ENCODE peak calls at places on chromosome 17, in nine cellular contexts. D, N, C, Y, B, T, H, U and E are unnamed samples.

GRCh38 chr17:18378205-18378505 is 577 bp downstream of the EVPLL start:
- DNase-seq in D (no peak), Y (no peak), B (no peak), C (no peak), T (no peak), N (no peak), H (no peak), U (no peak), E (no peak)

GRCh38 chr17:8696456-8696855 is 48.2 kb downstream of the CCDC42 start:
- DNase-seq in N (peak; percentile 2), D (peak; percentile 70), B (no peak), H (no peak), C (no peak), T (no peak), Y (no peak), U (no peak), E (no peak)

GRCh38 chr17:82449883-82450356 is 632 bp downstream of the CYBC1 start:
- DNase-seq in C (no peak), B (no peak), N (no peak), U (peak; percentile 11), D (no peak), Y (no peak), T (no peak), H (no peak), E (no peak)

GRCh38 chr17:20184977-20185619 is 175.9 kb downstream of the SPECC1 start:
- DNase-seq in U (no peak), H (no peak), Y (no peak), B (no peak), D (no peak), C (no peak), N (no peak), T (no peak), E (no peak)

GRCh38 chr17:4038076-4038475 is 73.8 kb upstream of the ATP2A3 start:
- DNase-seq in T (no peak), C (no peak), U (no peak), D (no peak), H (no peak), Y (no peak), N (no peak), B (no peak), E (no peak)

GRCh38 chr17:7043544-7044268 is at the start of gene SLC16A11:
- DNase-seq in Y (no peak), D (peak; percentile 49), B (peak; percentile 84), N (peak; percentile 17), U (no peak), T (no peak), C (no peak), H (no peak), E (peak; percentile 9)

GRCh38 chr17:19421926-19422325 is 10.9 kb downstream of the RNF112 start:
- DNase-seq in N (no peak), Y (no peak), B (no peak), U (no peak), T (no peak), D (no peak), H (no peak), C (no peak), E (no peak)

GRCh38 chr17:12231027-12231682 is 210.5 kb downstream of the MAP2K4 start:
- DNase-seq in H (no peak), T (no peak), N (no peak), C (no peak), Y (no peak), D (no peak), U (no peak), B (no peak), E (no peak)

GRCh38 chr17:56593073-56593740 is at the start of gene NOG:
- DNase-seq in C (peak; percentile 41), U (peak; percentile 34), D (peak; percentile 81), B (peak; percentile 36), T (peak; percentile 42), N (peak; percentile 63), H (no peak), Y (peak; percentile 58), E (peak; percentile 61)

GRCh38 chr17:77441130-77441920 is 300.6 kb downstream of the SEC14L1 start:
- DNase-seq in H (no peak), U (peak; percentile 78), T (no peak), D (no peak), Y (peak; percentile 79), C (peak; percentile 60), N (no peak), B (peak; percentile 57), E (peak; percentile 49)

GRCh38 chr17:8120520-8121443 is 2.5 kb upstream of the ALOXE3 start:
- DNase-seq in T (peak; percentile 85), H (no peak), D (peak; percentile 90), U (peak; percentile 42), B (peak; percentile 67), N (peak; percentile 81), C (peak; percentile 60), Y (peak; percentile 54), E (peak; percentile 91)

GRCh38 chr17:43020030-43020621 is 2.1 kb downstream of the VAT1 start:
- DNase-seq in C (no peak), N (no peak), Y (no peak), D (no peak), U (no peak), T (no peak), B (no peak), H (no peak), E (no peak)

GRCh38 chr17:2335726-2336214 is 487 bp downstream of the TSR1 start:
- DNase-seq in U (no peak), C (no peak), Y (no peak), D (peak; percentile 62), B (no peak), H (no peak), N (no peak), T (no peak), E (no peak)

GRCh38 chr17:14301761-14302401 is 1.0 kb downstream of the HS3ST3B1 start:
- DNase-seq in H (no peak), Y (peak; percentile 52), B (no peak), N (peak; percentile 61), C (no peak), T (peak; percentile 6), D (no peak), U (peak; percentile 38), E (no peak)

GRCh38 chr17:16243811-16244567 is 27.0 kb downstream of the PIGL start:
- DNase-seq in Y (no peak), B (no peak), D (peak; percentile 35), N (peak; percentile 14), U (no peak), T (no peak), C (no peak), H (no peak), E (no peak)

GRCh38 chr17:70447588-70447987 is 278.3 kb downstream of the KCNJ2 start:
- DNase-seq in U (no peak), N (no peak), T (no peak), Y (no peak), C (no peak), B (no peak), H (no peak), D (no peak), E (no peak)

GRCh38 chr17:77647531-77647930 is 311.0 kb upstream of the TNRC6C start:
- DNase-seq in T (no peak), H (no peak), B (no peak), D (no peak), U (no peak), Y (no peak), C (no peak), N (no peak), E (no peak)

GRCh38 chr17:57668332-57668731 is 76.8 kb downstream of the CCDC182 start:
- DNase-seq in B (no peak), D (no peak), N (no peak), C (no peak), Y (no peak), H (peak; percentile 20), T (no peak), U (no peak), E (no peak)

GRCh38 chr17:49914096-49914490 is 54.9 kb upstream of the DLX4 start:
- DNase-seq in D (no peak), T (no peak), B (peak; percentile 48), Y (no peak), N (no peak), U (no peak), H (no peak), C (no peak), E (peak; percentile 37)

GRCh38 chr17:83042522-83043158 is 36.8 kb upstream of the METRNL start:
- DNase-seq in N (no peak), H (no peak), U (no peak), D (no peak), Y (no peak), C (no peak), B (no peak), T (no peak), E (no peak)

GRCh38 chr17:71085238-71086033 is 916.1 kb downstream of the KCNJ2 start:
- DNase-seq in N (no peak), H (no peak), U (no peak), B (no peak), D (peak; percentile 86), T (peak; percentile 40), C (no peak), Y (no peak), E (no peak)

GRCh38 chr17:81106716-81107115 is 58.6 kb upstream of the PVALEF start:
- DNase-seq in B (no peak), D (no peak), Y (no peak), U (no peak), C (no peak), H (no peak), T (no peak), N (no peak), E (no peak)

GRCh38 chr17:50262001-50262794 is 12.1 kb upstream of the TMEM92 start:
- DNase-seq in H (peak; percentile 68), Y (no peak), T (peak; percentile 29), C (no peak), D (no peak), B (no peak), U (no peak), N (no peak), E (no peak)

GRCh38 chr17:42312285-42313130 is 24.2 kb downstream of the STAT5A start:
- DNase-seq in C (peak; percentile 31), Y (peak; percentile 71), B (peak; percentile 96), T (no peak), D (peak; percentile 95), N (peak; percentile 80), H (peak; percentile 91), U (peak; percentile 67), E (peak; percentile 82)

GRCh38 chr17:36862116-36862920 is 75.0 kb upstream of the LHX1 start:
- DNase-seq in H (no peak), N (no peak), B (no peak), D (no peak), C (no peak), Y (no peak), U (no peak), T (no peak), E (no peak)

GRCh38 chr17:6079155-6079554 is 9.0 kb downstream of the WSCD1 start:
- DNase-seq in T (no peak), N (peak; percentile 59), B (no peak), D (no peak), Y (no peak), H (no peak), U (no peak), C (no peak), E (no peak)

GRCh38 chr17:17107891-17108680 is 65.8 kb downstream of the MPRIP start:
- DNase-seq in D (no peak), U (no peak), H (no peak), B (no peak), T (peak; percentile 17), Y (no peak), C (no peak), N (no peak), E (no peak)

GRCh38 chr17:29358421-29358820 is 31.7 kb upstream of the TAOK1 start:
- DNase-seq in T (no peak), U (no peak), B (no peak), D (no peak), H (no peak), N (no peak), C (no peak), Y (no peak), E (no peak)

GRCh38 chr17:45052052-45052772 is 780 bp upstream of the DCAKD start:
- DNase-seq in H (no peak), N (peak; percentile 28), D (peak; percentile 52), B (peak; percentile 74), T (peak; percentile 44), U (peak; percentile 30), Y (peak; percentile 43), C (no peak), E (no peak)

GRCh38 chr17:9451919-9452318 is 123.7 kb downstream of the STX8 start:
- DNase-seq in C (no peak), U (no peak), H (no peak), N (no peak), B (no peak), D (no peak), T (no peak), Y (no peak), E (no peak)

GRCh38 chr17:9529033-9529748 is 46.4 kb downstream of the STX8 start:
- DNase-seq in Y (no peak), T (no peak), C (no peak), H (no peak), D (peak; percentile 46), B (no peak), U (no peak), N (peak; percentile 41), E (no peak)